ENCODE peak calls at places on chromosomes 5 and 9, in four cellular contexts. F, E, X and B are unnamed samples.

GRCh38 chr9:128992995-128993394 is 35.1 kb downstream of the SH3GLB2 start:
- DNase-seq in X (no peak), E (no peak), F (peak; percentile 52), B (peak; percentile 37)

GRCh38 chr5:135383803-135384495 is 15.1 kb downstream of the MACROH2A1 start:
- DNase-seq in X (no peak), F (no peak), E (no peak), B (no peak)

GRCh38 chr9:76321185-76321828 is 72.9 kb downstream of the RFK start:
- DNase-seq in F (no peak), X (peak; percentile 13), E (peak; percentile 89), B (peak; percentile 69)

GRCh38 chr5:83096660-83097334 is 19.4 kb downstream of the XRCC4 start:
- DNase-seq in E (peak; percentile 18), X (no peak), F (no peak), B (no peak)

GRCh38 chr5:55620009-55620770 is 85.4 kb upstream of the PLPP1 start:
- DNase-seq in X (no peak), E (no peak), F (no peak), B (no peak)

GRCh38 chr5:83711982-83712601 is 8.6 kb downstream of the HAPLN1 start:
- DNase-seq in F (no peak), E (peak; percentile 35), X (no peak), B (peak; percentile 51)

GRCh38 chr5:43609752-43610151 is 6.8 kb downstream of the NNT start:
- DNase-seq in X (no peak), F (no peak), E (no peak), B (no peak)

GRCh38 chr5:155753943-155754581 is 572.9 kb upstream of the SGCD start:
- DNase-seq in X (no peak), E (no peak), F (no peak), B (no peak)

GRCh38 chr5:108003178-108003577 is 332.4 kb upstream of the EFNA5 start:
- DNase-seq in X (no peak), F (no peak), E (peak; percentile 61), B (no peak)

GRCh38 chr9:101035098-101035497 is 6.6 kb downstream of the PLPPR1 start:
- DNase-seq in F (no peak), X (no peak), E (no peak), B (no peak)

GRCh38 chr5:95655575-95655974 is 9.0 kb downstream of the RFESD start:
- DNase-seq in E (no peak), X (no peak), F (no peak), B (peak; percentile 65)

GRCh38 chr5:95660060-95660459 is 13.5 kb downstream of the RFESD start:
- DNase-seq in X (no peak), E (no peak), F (no peak), B (peak; percentile 36)

GRCh38 chr5:95654196-95654595 is 7.6 kb downstream of the RFESD start:
- DNase-seq in F (no peak), X (no peak), E (no peak), B (no peak)
- H3K56ac ChIP-seq in F (no peak overlapping the region), X (no peak overlapping the region), E (no peak overlapping the region), B (no peak overlapping the region)

GRCh38 chr5:179730356-179730755 is 2.3 kb upstream of the MAML1 start:
- DNase-seq in E (no peak), X (no peak), F (no peak), B (no peak)
- H3K56ac ChIP-seq in E (no peak overlapping the region), X (no peak overlapping the region), F (no peak overlapping the region), B (no peak overlapping the region)

GRCh38 chr5:1214936-1215220 is 10.3 kb upstream of the SLC6A18 start:
- DNase-seq in F (no peak), E (no peak), X (no peak), B (no peak)
- H3K56ac ChIP-seq in F (no peak overlapping the region), E (no peak overlapping the region), X (no peak overlapping the region), B (no peak overlapping the region)

DNA sequence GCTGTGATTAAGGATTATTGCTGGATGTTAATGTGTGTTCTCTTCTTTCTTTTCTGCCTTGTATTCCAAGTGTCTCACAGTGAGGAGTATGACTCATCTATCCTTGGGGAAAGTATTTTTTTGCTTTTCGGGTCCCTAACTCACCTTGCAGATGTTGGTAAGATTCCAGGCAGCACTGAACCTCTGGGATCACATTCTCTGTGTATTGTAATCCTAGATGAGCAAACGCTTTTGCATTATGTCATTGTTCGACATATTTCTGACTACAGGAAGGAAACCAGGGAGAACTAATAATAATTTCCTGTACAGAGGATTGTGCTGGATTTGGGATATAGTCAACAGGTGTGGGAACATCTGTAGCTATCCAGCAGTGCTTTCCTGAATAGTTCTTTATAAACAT is 246.1 kb upstream of the TUT7 start:
- DNase-seq in F (no peak), X (no peak), E (peak; percentile 58), B (peak; percentile 32)
- H3K56ac ChIP-seq in F (no peak overlapping the region), X (no peak overlapping the region), E (no peak overlapping the region), B (no peak overlapping the region)

GRCh38 chr9:133437753-133438531 is 15.8 kb downstream of the ADAMTS13 start:
- DNase-seq in E (no peak), X (no peak), F (peak; percentile 67), B (no peak)

GRCh38 chr9:133439337-133439736 is 17.2 kb downstream of the ADAMTS13 start:
- DNase-seq in X (no peak), F (no peak), E (no peak), B (no peak)

GRCh38 chr9:133440884-133441283 is 18.7 kb downstream of the ADAMTS13 start:
- DNase-seq in X (no peak), E (no peak), F (no peak), B (no peak)

GRCh38 chr9:133433351-133433843 is 11.2 kb downstream of the ADAMTS13 start:
- DNase-seq in E (no peak), F (no peak), X (no peak), B (no peak)

GRCh38 chr9:133436706-133437105 is 14.5 kb downstream of the ADAMTS13 start:
- DNase-seq in F (no peak), X (no peak), E (no peak), B (no peak)
- H3K56ac ChIP-seq in F (no peak overlapping the region), X (no peak overlapping the region), E (no peak overlapping the region), B (no peak overlapping the region)

GRCh38 chr9:16363073-16363781 is 507.2 kb downstream of the BNC2 start:
- DNase-seq in F (peak; percentile 10), X (no peak), E (no peak), B (no peak)
- H3K56ac ChIP-seq in F (no peak overlapping the region), X (no peak overlapping the region), E (no peak overlapping the region), B (no peak overlapping the region)

DNA sequence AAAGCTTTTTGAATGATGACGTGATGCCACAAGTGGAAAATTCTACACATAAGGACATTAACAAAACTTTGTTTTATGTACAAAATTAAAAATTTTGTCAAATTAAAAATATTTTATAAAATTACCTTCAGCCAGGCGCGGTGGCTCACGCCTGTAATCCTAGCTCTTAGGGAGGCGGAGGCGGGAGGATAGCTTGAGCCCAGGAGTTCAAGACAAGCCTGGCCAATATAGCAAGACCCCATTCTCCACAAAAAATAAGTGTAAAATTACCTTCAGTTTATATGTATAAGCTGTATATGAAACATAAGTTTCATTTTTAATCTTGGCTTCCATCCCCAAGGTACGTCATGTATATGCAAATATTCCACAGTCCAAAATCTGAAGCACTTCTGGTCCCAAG is 40.9 kb downstream of the CDK7 start:
- DNase-seq in X (no peak), F (no peak), E (no peak), B (no peak)
- H3K56ac ChIP-seq in X (no peak overlapping the region), F (no peak overlapping the region), E (no peak overlapping the region), B (no peak overlapping the region)

GRCh38 chr5:88143693-88144218 is 124.9 kb downstream of the TMEM161B start:
- DNase-seq in X (no peak), F (no peak), E (no peak), B (peak; percentile 0)
- H3K56ac ChIP-seq in X (no peak overlapping the region), F (no peak overlapping the region), E (no peak overlapping the region), B (no peak overlapping the region)